ENCODE peak calls at places on chromosome 16, in nine cellular contexts. One of them, this sample, is unnamed. For H3K4me1, the result is how much of the 10 kb centered on the place peaks cover.

GRCh38 chr16:11076259-11077018 is 132.1 kb downstream of the CLEC16A start:
- DNase-seq in neural progenitor cell: peak
- DNase-seq in tibial artery: no peak
- DNase-seq in breast epithelium: no peak
- DNase-seq in A549: no peak
- DNase-seq in upper lobe of right lung: no peak
- DNase-seq in HCT116: no peak
- DNase-seq in foreskin keratinocyte: no peak
- DNase-seq in psoas muscle: no peak
- DNase-seq in this sample: no peak

GRCh38 chr16:53626161-53626560 is 77.5 kb downstream of the RPGRIP1L start:
- DNase-seq in neural progenitor cell: no peak
- DNase-seq in tibial artery: no peak
- DNase-seq in breast epithelium: no peak
- DNase-seq in A549: no peak
- DNase-seq in upper lobe of right lung: no peak
- DNase-seq in HCT116: no peak
- DNase-seq in foreskin keratinocyte: no peak
- DNase-seq in psoas muscle: no peak
- DNase-seq in this sample: no peak

GRCh38 chr16:79685871-79686270 is 85.3 kb upstream of the MAF start:
- DNase-seq in neural progenitor cell: no peak
- DNase-seq in tibial artery: no peak
- DNase-seq in breast epithelium: no peak
- DNase-seq in A549: no peak
- DNase-seq in upper lobe of right lung: no peak
- DNase-seq in HCT116: no peak
- DNase-seq in foreskin keratinocyte: no peak
- DNase-seq in psoas muscle: no peak
- DNase-seq in this sample: no peak

GRCh38 chr16:69565611-69566436 is at the start of gene NFAT5:
- DNase-seq in neural progenitor cell: peak
- DNase-seq in tibial artery: peak
- DNase-seq in breast epithelium: peak
- DNase-seq in A549: peak
- DNase-seq in upper lobe of right lung: peak
- DNase-seq in HCT116: peak
- DNase-seq in foreskin keratinocyte: peak
- DNase-seq in psoas muscle: peak
- DNase-seq in this sample: peak

GRCh38 chr16:19837331-19837943 is 47.2 kb downstream of the GPRC5B start:
- DNase-seq in neural progenitor cell: peak
- DNase-seq in tibial artery: no peak
- DNase-seq in breast epithelium: no peak
- DNase-seq in A549: no peak
- DNase-seq in upper lobe of right lung: no peak
- DNase-seq in HCT116: no peak
- DNase-seq in foreskin keratinocyte: no peak
- DNase-seq in psoas muscle: no peak
- DNase-seq in this sample: no peak

GRCh38 chr16:72808754-72809153 is 239.2 kb downstream of the ZFHX3 start:
- DNase-seq in neural progenitor cell: no peak
- DNase-seq in tibial artery: no peak
- DNase-seq in breast epithelium: no peak
- DNase-seq in A549: no peak
- DNase-seq in upper lobe of right lung: no peak
- DNase-seq in HCT116: no peak
- DNase-seq in foreskin keratinocyte: no peak
- DNase-seq in psoas muscle: no peak
- DNase-seq in this sample: no peak

GRCh38 chr16:63050391-63050790 is 1014.2 kb upstream of the CDH8 start:
- DNase-seq in neural progenitor cell: no peak
- DNase-seq in tibial artery: no peak
- DNase-seq in breast epithelium: no peak
- DNase-seq in A549: no peak
- DNase-seq in upper lobe of right lung: no peak
- DNase-seq in HCT116: no peak
- DNase-seq in foreskin keratinocyte: no peak
- DNase-seq in psoas muscle: no peak
- DNase-seq in this sample: no peak

GRCh38 chr16:12260647-12261262 is 284.2 kb downstream of the SNX29 start:
- DNase-seq in neural progenitor cell: peak
- DNase-seq in tibial artery: no peak
- DNase-seq in breast epithelium: no peak
- DNase-seq in A549: peak
- DNase-seq in upper lobe of right lung: no peak
- DNase-seq in HCT116: peak
- DNase-seq in foreskin keratinocyte: no peak
- DNase-seq in psoas muscle: no peak
- DNase-seq in this sample: no peak

GRCh38 chr16:908526-909155 is 62.1 kb downstream of the LMF1 start:
- DNase-seq in neural progenitor cell: no peak
- DNase-seq in tibial artery: no peak
- DNase-seq in breast epithelium: no peak
- DNase-seq in A549: no peak
- DNase-seq in upper lobe of right lung: no peak
- DNase-seq in HCT116: no peak
- DNase-seq in foreskin keratinocyte: no peak
- DNase-seq in psoas muscle: no peak
- DNase-seq in this sample: no peak

GRCh38 chr16:82192665-82193064 is 22.6 kb upstream of the MPHOSPH6 start:
- DNase-seq in neural progenitor cell: no peak
- DNase-seq in tibial artery: no peak
- DNase-seq in breast epithelium: no peak
- DNase-seq in A549: no peak
- DNase-seq in upper lobe of right lung: no peak
- DNase-seq in HCT116: no peak
- DNase-seq in foreskin keratinocyte: peak
- DNase-seq in psoas muscle: no peak
- DNase-seq in this sample: no peak

GRCh38 chr16:11181889-11182279 is 74.1 kb downstream of the SOCS1 start:
- DNase-seq in neural progenitor cell: no peak
- DNase-seq in tibial artery: no peak
- DNase-seq in breast epithelium: peak
- DNase-seq in A549: no peak
- DNase-seq in upper lobe of right lung: no peak
- DNase-seq in HCT116: no peak
- DNase-seq in foreskin keratinocyte: peak
- DNase-seq in psoas muscle: no peak
- DNase-seq in this sample: no peak

GRCh38 chr16:89123001-89123830 is 29.6 kb downstream of the ACSF3 start:
- DNase-seq in neural progenitor cell: no peak
- DNase-seq in tibial artery: no peak
- DNase-seq in breast epithelium: no peak
- DNase-seq in A549: no peak
- DNase-seq in upper lobe of right lung: peak
- DNase-seq in HCT116: no peak
- DNase-seq in foreskin keratinocyte: peak
- DNase-seq in psoas muscle: peak
- DNase-seq in this sample: no peak

GRCh38 chr16:57401943-57402640 is 2.5 kb upstream of the CCL17 start:
- DNase-seq in neural progenitor cell: no peak
- DNase-seq in tibial artery: no peak
- DNase-seq in breast epithelium: no peak
- DNase-seq in A549: no peak
- DNase-seq in upper lobe of right lung: peak
- DNase-seq in HCT116: no peak
- DNase-seq in foreskin keratinocyte: no peak
- DNase-seq in psoas muscle: no peak
- DNase-seq in this sample: no peak

GRCh38 chr16:88548131-88548874 is 21.9 kb upstream of the ZC3H18 start:
- DNase-seq in neural progenitor cell: no peak
- DNase-seq in tibial artery: no peak
- DNase-seq in breast epithelium: no peak
- DNase-seq in A549: no peak
- DNase-seq in upper lobe of right lung: no peak
- DNase-seq in HCT116: no peak
- DNase-seq in foreskin keratinocyte: no peak
- DNase-seq in psoas muscle: no peak
- DNase-seq in this sample: no peak

GRCh38 chr16:23434380-23434779 is 18.6 kb downstream of the COG7 start:
- DNase-seq in neural progenitor cell: peak
- DNase-seq in tibial artery: no peak
- DNase-seq in breast epithelium: no peak
- DNase-seq in A549: peak
- DNase-seq in upper lobe of right lung: no peak
- DNase-seq in HCT116: peak
- DNase-seq in foreskin keratinocyte: peak
- DNase-seq in psoas muscle: no peak
- DNase-seq in this sample: no peak

DNA sequence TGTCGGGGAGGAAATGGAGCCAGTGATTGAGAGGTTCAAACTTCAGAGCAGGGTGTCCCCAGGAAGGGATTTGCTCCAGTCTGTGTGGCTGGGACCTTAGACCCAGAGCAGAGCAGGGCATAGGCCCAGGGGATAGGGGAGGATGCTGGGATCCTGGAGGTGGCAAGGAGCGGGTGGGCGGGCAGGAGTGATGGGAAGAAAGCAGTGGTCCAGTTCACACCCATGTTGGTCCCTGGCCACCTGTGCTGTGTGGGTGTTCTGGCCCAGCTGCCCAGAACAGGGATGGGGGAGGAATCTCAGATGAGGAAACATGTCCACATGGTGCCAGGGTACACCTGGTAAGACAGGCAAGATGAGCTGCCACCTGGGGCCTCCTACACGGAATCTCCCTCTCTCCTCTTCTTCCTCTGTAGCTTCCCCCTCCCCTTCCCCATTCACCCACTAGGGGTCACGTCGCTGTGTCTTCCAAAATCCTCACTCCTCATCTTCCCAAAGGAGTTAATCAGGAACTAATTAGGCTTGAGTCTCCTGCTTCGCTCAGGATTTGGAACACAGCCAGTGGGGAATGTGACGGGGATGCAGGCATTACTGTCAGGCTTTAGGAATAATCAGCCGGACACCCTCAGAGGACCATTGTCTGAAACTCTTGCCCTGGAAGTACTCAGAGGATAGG is 2.3 kb downstream of the BEAN1 start:
- DNase-seq in neural progenitor cell: peak
- DNase-seq in tibial artery: no peak
- DNase-seq in breast epithelium: no peak
- DNase-seq in A549: no peak
- DNase-seq in upper lobe of right lung: no peak
- DNase-seq in HCT116: no peak
- DNase-seq in foreskin keratinocyte: no peak
- DNase-seq in psoas muscle: no peak
- DNase-seq in this sample: no peak
- H3K4me1 ChIP-seq in neural progenitor cell: under half
- H3K4me1 ChIP-seq in tibial artery: under half
- H3K4me1 ChIP-seq in breast epithelium: under half
- H3K4me1 ChIP-seq in A549: under half
- H3K4me1 ChIP-seq in upper lobe of right lung: under half
- H3K4me1 ChIP-seq in HCT116: under half
- H3K4me1 ChIP-seq in foreskin keratinocyte: under half
- H3K4me1 ChIP-seq in psoas muscle: under half
- H3K4me1 ChIP-seq in this sample: under half

GRCh38 chr16:75239463-75240122 is 11.8 kb downstream of the BCAR1 start:
- DNase-seq in neural progenitor cell: no peak
- DNase-seq in tibial artery: no peak
- DNase-seq in breast epithelium: no peak
- DNase-seq in A549: no peak
- DNase-seq in upper lobe of right lung: peak
- DNase-seq in HCT116: no peak
- DNase-seq in foreskin keratinocyte: no peak
- DNase-seq in psoas muscle: no peak
- DNase-seq in this sample: no peak

GRCh38 chr16:75243667-75244224 is 7.7 kb downstream of the BCAR1 start:
- DNase-seq in neural progenitor cell: no peak
- DNase-seq in tibial artery: no peak
- DNase-seq in breast epithelium: no peak
- DNase-seq in A549: no peak
- DNase-seq in upper lobe of right lung: no peak
- DNase-seq in HCT116: no peak
- DNase-seq in foreskin keratinocyte: no peak
- DNase-seq in psoas muscle: no peak
- DNase-seq in this sample: no peak

GRCh38 chr16:75241412-75241811 is 10.0 kb downstream of the BCAR1 start:
- DNase-seq in neural progenitor cell: no peak
- DNase-seq in tibial artery: no peak
- DNase-seq in breast epithelium: no peak
- DNase-seq in A549: no peak
- DNase-seq in upper lobe of right lung: no peak
- DNase-seq in HCT116: no peak
- DNase-seq in foreskin keratinocyte: no peak
- DNase-seq in psoas muscle: no peak
- DNase-seq in this sample: no peak

GRCh38 chr16:75244225-75244792 is 7.1 kb downstream of the BCAR1 start:
- DNase-seq in neural progenitor cell: no peak
- DNase-seq in tibial artery: peak
- DNase-seq in breast epithelium: peak
- DNase-seq in A549: no peak
- DNase-seq in upper lobe of right lung: no peak
- DNase-seq in HCT116: no peak
- DNase-seq in foreskin keratinocyte: no peak
- DNase-seq in psoas muscle: no peak
- DNase-seq in this sample: no peak

DNA sequence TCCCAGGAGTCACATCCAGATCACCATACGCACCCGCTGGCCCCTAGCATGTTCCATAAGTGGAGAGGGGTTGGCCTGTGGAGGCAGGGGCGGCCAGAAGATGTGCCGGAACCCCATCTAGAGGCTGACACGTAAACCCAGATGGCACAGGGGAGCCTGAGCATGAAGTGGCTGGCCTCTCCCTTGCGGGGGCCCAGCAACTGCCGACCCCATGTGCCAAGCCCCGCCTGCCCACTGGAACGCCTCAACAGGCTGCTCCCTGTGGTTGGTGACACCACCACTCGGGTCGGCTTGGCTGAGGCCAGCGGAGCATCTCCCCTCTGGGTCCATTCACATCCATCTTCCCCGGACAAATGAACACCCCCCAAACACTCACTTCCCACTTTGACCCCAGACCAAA is 9.5 kb downstream of the BCAR1 start:
- DNase-seq in neural progenitor cell: no peak
- DNase-seq in tibial artery: no peak
- DNase-seq in breast epithelium: no peak
- DNase-seq in A549: no peak
- DNase-seq in upper lobe of right lung: no peak
- DNase-seq in HCT116: no peak
- DNase-seq in foreskin keratinocyte: no peak
- DNase-seq in psoas muscle: no peak
- DNase-seq in this sample: no peak
- H3K27ac ChIP-seq in neural progenitor cell: no peak
- H3K27ac ChIP-seq in tibial artery: peak
- H3K27ac ChIP-seq in breast epithelium: no peak
- H3K27ac ChIP-seq in A549: no peak
- H3K27ac ChIP-seq in upper lobe of right lung: no peak
- H3K27ac ChIP-seq in HCT116: no peak
- H3K27ac ChIP-seq in foreskin keratinocyte: no peak
- H3K27ac ChIP-seq in psoas muscle: peak
- H3K27ac ChIP-seq in this sample: no peak

GRCh38 chr16:50751528-50751927 is 9.6 kb downstream of the CYLD start:
- DNase-seq in neural progenitor cell: no peak
- DNase-seq in tibial artery: no peak
- DNase-seq in breast epithelium: no peak
- DNase-seq in A549: no peak
- DNase-seq in upper lobe of right lung: no peak
- DNase-seq in HCT116: no peak
- DNase-seq in foreskin keratinocyte: peak
- DNase-seq in psoas muscle: no peak
- DNase-seq in this sample: no peak
- H3K4me1 ChIP-seq in neural progenitor cell: under half
- H3K4me1 ChIP-seq in tibial artery: under half
- H3K4me1 ChIP-seq in breast epithelium: under half
- H3K4me1 ChIP-seq in A549: under half
- H3K4me1 ChIP-seq in upper lobe of right lung: under half
- H3K4me1 ChIP-seq in HCT116: under half
- H3K4me1 ChIP-seq in foreskin keratinocyte: under half
- H3K4me1 ChIP-seq in psoas muscle: under half
- H3K4me1 ChIP-seq in this sample: under half

GRCh38 chr16:77191259-77191969 is 424 bp downstream of the MON1B start:
- DNase-seq in neural progenitor cell: peak
- DNase-seq in tibial artery: no peak
- DNase-seq in breast epithelium: no peak
- DNase-seq in A549: no peak
- DNase-seq in upper lobe of right lung: peak
- DNase-seq in HCT116: no peak
- DNase-seq in foreskin keratinocyte: no peak
- DNase-seq in psoas muscle: peak
- DNase-seq in this sample: no peak
- H3K27ac ChIP-seq in neural progenitor cell: peak
- H3K27ac ChIP-seq in tibial artery: peak
- H3K27ac ChIP-seq in breast epithelium: peak
- H3K27ac ChIP-seq in A549: peak
- H3K27ac ChIP-seq in upper lobe of right lung: peak
- H3K27ac ChIP-seq in HCT116: peak
- H3K27ac ChIP-seq in foreskin keratinocyte: peak
- H3K27ac ChIP-seq in psoas muscle: peak
- H3K27ac ChIP-seq in this sample: peak

This sample was measured in esophagus squamous epithelium.